ENCODE peak calls at places on chromosomes 3 and 15, in four cellular contexts. F, X, B and L are unnamed samples. For H3K4me1, the result is how much of the 10 kb centered on the place peaks cover.

GRCh38 chr3:148036331-148036881 is 627.2 kb downstream of the ZIC1 start:
- DNase-seq in B (peak), F (peak), X (no peak), L (no peak)

GRCh38 chr3:172635588-172635987 is 75.3 kb downstream of the NCEH1 start:
- DNase-seq in F (no peak), X (no peak), B (peak), L (no peak)

GRCh38 chr3:113096158-113096893 is 105.5 kb downstream of the GTPBP8 start:
- DNase-seq in X (no peak), F (peak), B (peak), L (no peak)

GRCh38 chr3:148648685-148649352 is 48.9 kb upstream of the AGTR1 start:
- DNase-seq in X (no peak), B (peak), F (peak), L (no peak)

GRCh38 chr3:52534281-52535183 is 875 bp upstream of the NT5DC2 start:
- DNase-seq in B (peak), F (peak), X (peak), L (no peak)

GRCh38 chr3:177569823-177570657 is 372.8 kb upstream of the TBL1XR1 start:
- DNase-seq in X (no peak), F (no peak), B (no peak), L (no peak)

GRCh38 chr15:67820147-67820991 is 4.9 kb upstream of the SKOR1 start:
- DNase-seq in F (no peak), B (no peak), X (no peak), L (no peak)

GRCh38 chr15:89998141-89998661 is 2.9 kb upstream of the ZNF710 start:
- DNase-seq in B (peak), F (peak), X (peak), L (no peak)

GRCh38 chr3:153162513-153163348 is 705 bp downstream of the RAP2B start:
- DNase-seq in B (peak), F (peak), X (peak), L (no peak)

GRCh38 chr3:63364495-63364894 is 86.4 kb downstream of the SYNPR start:
- DNase-seq in X (no peak), B (peak), F (peak), L (no peak)

GRCh38 chr15:84908564-84908963 is 24.1 kb downstream of the SLC28A1 start:
- DNase-seq in B (no peak), X (no peak), F (no peak), L (no peak)

GRCh38 chr3:53190659-53191058 is 29.6 kb downstream of the PRKCD start:
- DNase-seq in F (no peak), X (no peak), B (no peak), L (no peak)

GRCh38 chr3:187744169-187745151 is 808 bp downstream of the BCL6 start:
- DNase-seq in F (peak), B (peak), X (peak), L (no peak)

GRCh38 chr3:139378587-139378986 is 10.9 kb downstream of the COPB2 start:
- DNase-seq in F (no peak), X (no peak), B (peak), L (no peak)

GRCh38 chr15:32705450-32705849 is 12.4 kb upstream of the GREM1 start:
- DNase-seq in X (no peak), F (peak), B (peak), L (no peak)

GRCh38 chr3:16512435-16513140 is 911 bp downstream of the RFTN1 start:
- DNase-seq in F (no peak), X (peak), B (no peak), L (no peak)

GRCh38 chr15:95286911-95287769 is 1043.4 kb upstream of the NR2F2 start:
- DNase-seq in F (no peak), X (no peak), B (peak), L (no peak)

GRCh38 chr3:116339441-116340028 is 105.8 kb downstream of the LSAMP start:
- DNase-seq in F (peak), X (peak), B (peak), L (no peak)

GRCh38 chr3:186105543-186105942 is 3.3 kb downstream of the ETV5 start:
- DNase-seq in B (no peak), X (no peak), F (no peak), L (no peak)

GRCh38 chr3:186099178-186099577 is 9.7 kb downstream of the ETV5 start:
- DNase-seq in F (peak), X (peak), B (peak), L (no peak)

GRCh38 chr3:186098740-186099139 is 10.1 kb downstream of the ETV5 start:
- DNase-seq in B (no peak), X (no peak), F (no peak), L (no peak)

GRCh38 chr3:186107148-186108105 is 1.5 kb downstream of the ETV5 start:
- DNase-seq in B (peak), F (peak), X (peak), L (no peak)

DNA sequence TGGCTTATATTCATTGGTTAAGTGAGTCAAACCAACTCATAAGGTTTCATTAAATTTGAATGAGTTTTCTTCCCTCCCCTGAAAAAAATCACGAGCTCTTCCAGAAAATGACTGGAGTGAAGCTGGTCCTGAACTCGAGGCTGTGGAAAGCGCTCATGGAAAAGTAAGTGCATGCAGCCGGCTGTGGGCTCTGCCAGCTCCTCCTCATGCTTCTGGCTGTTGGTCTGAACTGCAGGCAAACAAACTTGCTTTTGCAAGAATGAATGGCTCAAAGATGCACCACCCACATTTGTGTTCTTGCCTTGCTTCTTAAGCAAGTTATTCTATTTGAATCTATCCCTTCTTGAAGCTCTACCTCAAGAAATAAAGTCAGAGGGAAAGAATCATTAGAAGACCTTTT is 6.2 kb downstream of the ETV5 start:
- DNase-seq in X (no peak), B (peak), F (no peak), L (no peak)
- H3K27ac ChIP-seq in X (no peak), B (no peak), F (no peak), L (no peak)

GRCh38 chr3:120770891-120771290 is 28.3 kb downstream of the GTF2E1 start:
- DNase-seq in X (no peak), F (no peak), B (no peak), L (no peak)
- H3K4me3 ChIP-seq in X (no peak), F (no peak), B (no peak), L (no peak)

DNA sequence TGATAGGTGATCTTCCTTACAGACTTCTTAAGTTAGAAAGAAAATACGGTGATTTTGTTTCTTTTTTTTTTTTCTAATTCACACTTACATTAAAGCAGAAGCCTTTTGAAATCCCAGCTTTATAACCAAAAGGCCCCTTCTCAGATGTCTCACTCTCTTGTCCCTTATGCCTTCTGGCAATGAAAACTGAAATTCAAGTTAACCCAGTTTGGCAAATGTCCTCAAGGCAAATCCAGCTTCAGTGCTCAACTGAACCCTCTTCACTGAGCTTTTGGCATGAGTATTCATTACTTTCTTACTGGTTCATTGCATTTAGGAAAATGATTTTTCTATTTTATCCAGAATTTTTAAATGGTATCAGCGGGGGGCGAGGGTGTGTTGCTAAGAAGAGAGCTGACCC is 17.0 kb downstream of the PLCH1 start:
- DNase-seq in F (no peak), B (no peak), X (no peak), L (no peak)
- H3K4me1 ChIP-seq in F (under half), B (under half), X (under half), L (under half)

GRCh38 chr3:64884574-64884973 is 196.8 kb upstream of the ADAMTS9 start:
- DNase-seq in B (no peak), X (no peak), F (no peak), L (no peak)
- H3K27ac ChIP-seq in B (no peak), X (no peak), F (no peak), L (no peak)

GRCh38 chr15:93452537-93453211 is 363.7 kb upstream of the RGMA start:
- DNase-seq in X (no peak), B (no peak), F (no peak), L (no peak)
- H3K4me3 ChIP-seq in X (no peak), B (no peak), F (no peak), L (no peak)

GRCh38 chr15:53031469-53031868 is 241.3 kb upstream of the ONECUT1 start:
- DNase-seq in X (no peak), F (no peak), B (no peak), L (no peak)
- H3K4me1 ChIP-seq in X (under half), F (under half), B (under half), L (under half)